ENCODE peak calls at places on chromosome 1, in eight cellular contexts. W, Y, U, Z, E, D, G and N are unnamed samples.

GRCh38 chr1:24237750-24238149 is 50.7 kb upstream of the IFNLR1 start:
- DNase-seq in W (no peak), Y (no peak), U (no peak), Z (no peak), E (no peak), D (no peak), G (no peak), N (no peak)

GRCh38 chr1:218529691-218530310 is 184.7 kb downstream of the TGFB2 start:
- DNase-seq in W (no peak), Y (no peak), U (no peak), Z (no peak), E (no peak), D (no peak), G (no peak), N (no peak)

GRCh38 chr1:8097077-8097799 is 71.1 kb upstream of the ERRFI1 start:
- DNase-seq in W (no peak), Y (peak; percentile 79), U (peak; percentile 97), Z (no peak), E (no peak), D (no peak), G (no peak), N (no peak)

GRCh38 chr1:215262106-215262505 is 179.6 kb downstream of the KCNK2 start:
- DNase-seq in W (no peak), Y (no peak), U (no peak), Z (no peak), E (no peak), D (no peak), G (no peak), N (no peak)

GRCh38 chr1:91601554-91602322 is 101.1 kb downstream of the CDC7 start:
- DNase-seq in W (no peak), Y (no peak), U (no peak), Z (no peak), E (peak; percentile 7), D (no peak), G (no peak), N (no peak)

GRCh38 chr1:4424766-4425165 is 229.6 kb upstream of the AJAP1 start:
- DNase-seq in W (no peak), Y (no peak), U (no peak), Z (no peak), E (peak; percentile 43), D (no peak), G (no peak), N (no peak)

GRCh38 chr1:106325600-106325999 is 730.9 kb upstream of the PRMT6 start:
- DNase-seq in W (no peak), Y (no peak), U (no peak), Z (no peak), E (no peak), D (no peak), G (no peak), N (no peak)

GRCh38 chr1:29828526-29829447 is 592.5 kb downstream of the PTPRU start:
- DNase-seq in W (no peak), Y (no peak), U (no peak), Z (no peak), E (no peak), D (no peak), G (peak; percentile 57), N (peak; percentile 82)

GRCh38 chr1:237638555-237638954 is 252.2 kb downstream of the ZP4 start:
- DNase-seq in W (no peak), Y (no peak), U (no peak), Z (no peak), E (no peak), D (no peak), G (no peak), N (no peak)

GRCh38 chr1:151238467-151238739 is 16.1 kb upstream of the PSMD4 start:
- DNase-seq in W (no peak), Y (no peak), U (no peak), Z (no peak), E (no peak), D (no peak), G (no peak), N (no peak)

GRCh38 chr1:223228931-223229528 is 86.0 kb upstream of the TLR5 start:
- DNase-seq in W (no peak), Y (no peak), U (no peak), Z (no peak), E (peak; percentile 27), D (no peak), G (peak; percentile 32), N (no peak)

GRCh38 chr1:172898866-172899265 is 151.9 kb downstream of the TNFSF18 start:
- DNase-seq in W (no peak), Y (no peak), U (no peak), Z (no peak), E (no peak), D (no peak), G (no peak), N (no peak)

GRCh38 chr1:7478797-7479499 is 292.1 kb upstream of the VAMP3 start:
- DNase-seq in W (no peak), Y (no peak), U (no peak), Z (no peak), E (peak; percentile 76), D (no peak), G (no peak), N (peak; percentile 96)

GRCh38 chr1:178908358-178908757 is 37.5 kb upstream of the ANGPTL1 start:
- DNase-seq in W (no peak), Y (no peak), U (no peak), Z (no peak), E (no peak), D (no peak), G (no peak), N (no peak)

GRCh38 chr1:209493584-209493983 is 89.9 kb upstream of the CAMK1G start:
- DNase-seq in W (no peak), Y (no peak), U (no peak), Z (no peak), E (no peak), D (no peak), G (no peak), N (no peak)

GRCh38 chr1:156743367-156744302 is 2.7 kb upstream of the MRPL24 start:
- DNase-seq in W (no peak), Y (no peak), U (no peak), Z (no peak), E (no peak), D (no peak), G (no peak), N (no peak)

GRCh38 chr1:31371121-31371520 is 1.8 kb downstream of the FABP3 start:
- DNase-seq in W (no peak), Y (no peak), U (no peak), Z (no peak), E (no peak), D (no peak), G (no peak), N (no peak)

GRCh38 chr1:13749543-13750307 is 49.7 kb downstream of the PRDM2 start:
- DNase-seq in W (no peak), Y (no peak), U (no peak), Z (no peak), E (peak; percentile 95), D (no peak), G (peak; percentile 96), N (peak; percentile 92)

GRCh38 chr1:3925762-3926161 is 25.7 kb upstream of the C1orf174 start:
- DNase-seq in W (no peak), Y (no peak), U (no peak), Z (no peak), E (no peak), D (no peak), G (no peak), N (no peak)

GRCh38 chr1:205247130-205247921 is 19.6 kb downstream of the TMCC2 start:
- DNase-seq in W (no peak), Y (no peak), U (no peak), Z (no peak), E (no peak), D (no peak), G (peak; percentile 54), N (no peak)

GRCh38 chr1:154429841-154430611 is 24.9 kb downstream of the IL6R start:
- DNase-seq in W (no peak), Y (no peak), U (no peak), Z (no peak), E (no peak), D (no peak), G (no peak), N (no peak)
- TF ChIP-seq POLR2AphosphoS5 in W (no peak), Y (no peak), U (no peak), Z (no peak), E (no peak), D (no peak), G (no peak), N (no peak)

GRCh38 chr1:167899253-167899681 is 14.7 kb downstream of the ADCY10 start:
- DNase-seq in W (peak; percentile 30), Y (peak; percentile 55), U (no peak), Z (no peak), E (no peak), D (peak; percentile 17), G (no peak), N (no peak)
- TF ChIP-seq POLR2AphosphoS5 in W (no peak), Y (no peak), U (no peak), Z (no peak), E (no peak), D (no peak), G (no peak), N (no peak)

DNA sequence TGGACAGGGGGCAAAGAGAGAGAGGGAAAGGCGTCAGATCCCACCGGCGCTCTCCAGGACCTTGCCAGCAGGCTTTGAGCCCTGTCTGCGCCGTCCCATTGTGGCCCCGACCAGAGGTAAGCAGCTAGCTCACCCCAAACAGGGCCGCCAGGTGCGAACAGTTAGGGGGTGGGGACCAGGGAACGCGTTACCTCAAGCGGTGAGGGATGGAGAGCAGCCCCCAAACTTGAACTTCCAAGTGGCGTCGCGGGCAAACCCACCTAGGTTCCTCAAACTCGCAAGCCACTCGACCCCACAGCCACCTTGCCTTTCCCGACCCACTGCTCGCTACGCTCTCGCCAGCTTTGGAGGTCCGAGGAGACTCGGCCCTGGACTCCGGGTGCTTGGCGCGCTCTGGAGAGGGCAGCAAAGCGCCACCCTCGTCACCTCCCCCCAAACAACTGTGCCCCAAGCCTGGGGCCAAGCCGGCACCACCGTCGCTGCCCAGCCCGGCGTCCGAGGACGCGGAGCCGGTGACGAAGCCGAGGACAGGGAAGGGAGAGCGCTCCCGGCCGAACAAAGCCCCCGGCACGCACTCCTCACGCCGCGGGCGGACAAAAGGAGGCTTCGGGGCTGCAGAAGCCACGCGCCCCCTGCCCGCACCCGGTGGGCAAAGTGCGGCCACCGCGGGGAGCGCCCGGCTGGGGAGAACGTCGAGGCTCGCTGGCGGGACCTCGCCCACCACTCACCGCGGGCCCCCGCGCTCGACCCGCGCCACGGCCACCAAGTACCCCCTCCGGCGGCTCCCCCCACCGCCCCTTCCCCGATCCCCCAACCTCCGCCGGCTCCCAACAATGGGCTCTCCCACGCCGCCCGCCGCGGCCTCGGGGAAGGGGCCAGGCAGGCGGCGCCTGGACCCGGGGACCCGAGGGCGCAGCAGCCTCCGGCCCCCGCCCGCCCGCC is 984 bp downstream of the SSBP3 start:
- DNase-seq in W (no peak), Y (no peak), U (no peak), Z (no peak), E (peak; percentile 87), D (no peak), G (peak; percentile 85), N (no peak)
- TF ChIP-seq POLR2AphosphoS5 in W (no peak), Y (no peak), U (no peak), Z (no peak), E (no peak), D (no peak), G (peak; percentile 54), N (peak; percentile 13)

DNA sequence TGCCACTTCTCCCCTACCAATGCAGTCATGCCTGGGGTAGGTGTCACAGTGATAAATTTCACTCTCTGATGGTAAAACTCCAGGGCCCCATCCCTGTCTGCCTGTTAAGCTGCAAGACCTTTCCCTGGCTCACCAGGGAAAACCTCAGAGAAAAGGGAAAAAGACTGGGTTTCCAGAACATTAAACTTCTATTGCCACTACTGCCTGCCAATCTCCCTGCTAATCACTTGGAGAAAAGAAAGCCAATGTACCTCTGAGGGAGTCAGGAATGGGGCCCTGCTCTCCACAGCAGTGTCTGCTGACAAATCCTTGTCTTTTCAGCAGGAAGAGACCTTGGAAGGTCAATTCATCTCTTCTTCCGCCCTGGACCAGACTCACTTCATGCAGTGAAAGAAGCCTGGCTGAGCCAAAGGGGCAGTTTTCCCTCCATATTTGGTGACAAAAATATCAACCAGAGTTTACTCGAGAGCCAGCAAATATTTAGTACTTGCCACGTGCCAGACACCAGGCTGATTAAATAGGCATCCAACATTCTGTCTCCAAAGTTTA is 49.1 kb upstream of the CTTNBP2NL start:
- DNase-seq in W (no peak), Y (no peak), U (no peak), Z (no peak), E (no peak), D (no peak), G (peak; percentile 32), N (no peak)
- TF ChIP-seq POLR2AphosphoS5 in W (no peak), Y (no peak), U (no peak), Z (no peak), E (no peak), D (no peak), G (no peak), N (no peak)